ENCODE peak calls at places on chromosomes 4 and X, in eight cellular contexts. One of them, this sample, is unnamed.

GRCh38 chrX:101958139-101958538 is 26.3 kb upstream of the ZMAT1 start:
- DNase-seq in bronchial epithelial cell: peak
- DNase-seq in GM12865: no peak
- DNase-seq in tibial artery: no peak
- DNase-seq in IMR-90: peak
- DNase-seq in mucosa of descending colon: no peak
- DNase-seq in heart right ventricle: no peak
- DNase-seq in fibroblast of mammary gland: peak
- DNase-seq in this sample: no peak

GRCh38 chr4:128565565-128566186 is 243.8 kb upstream of the JADE1 start:
- DNase-seq in IMR-90: no peak
- DNase-seq in heart right ventricle: peak
- DNase-seq in fibroblast of mammary gland: peak
- DNase-seq in mucosa of descending colon: peak
- DNase-seq in tibial artery: no peak
- DNase-seq in bronchial epithelial cell: peak
- DNase-seq in GM12865: peak
- DNase-seq in this sample: peak

GRCh38 chr4:73707918-73708577 is 32.3 kb upstream of the CXCL8 start:
- DNase-seq in mucosa of descending colon: no peak
- DNase-seq in heart right ventricle: peak
- DNase-seq in GM12865: no peak
- DNase-seq in tibial artery: peak
- DNase-seq in IMR-90: peak
- DNase-seq in bronchial epithelial cell: peak
- DNase-seq in fibroblast of mammary gland: peak
- DNase-seq in this sample: no peak

GRCh38 chr4:185395255-185395955 is at the start of gene LRP2BP:
- DNase-seq in fibroblast of mammary gland: peak
- DNase-seq in IMR-90: no peak
- DNase-seq in GM12865: peak
- DNase-seq in heart right ventricle: no peak
- DNase-seq in mucosa of descending colon: no peak
- DNase-seq in bronchial epithelial cell: peak
- DNase-seq in tibial artery: no peak
- DNase-seq in this sample: no peak

GRCh38 chr4:187814737-187815465 is 180.7 kb upstream of the ZFP42 start:
- DNase-seq in bronchial epithelial cell: no peak
- DNase-seq in heart right ventricle: peak
- DNase-seq in mucosa of descending colon: peak
- DNase-seq in IMR-90: peak
- DNase-seq in GM12865: no peak
- DNase-seq in fibroblast of mammary gland: peak
- DNase-seq in tibial artery: no peak
- DNase-seq in this sample: no peak

GRCh38 chr4:76782837-76783236 is 115.1 kb downstream of the SOWAHB start:
- DNase-seq in GM12865: no peak
- DNase-seq in fibroblast of mammary gland: peak
- DNase-seq in tibial artery: no peak
- DNase-seq in IMR-90: peak
- DNase-seq in bronchial epithelial cell: peak
- DNase-seq in heart right ventricle: no peak
- DNase-seq in mucosa of descending colon: no peak
- DNase-seq in this sample: no peak

GRCh38 chr4:13840573-13841185 is 213.2 kb upstream of the BOD1L1 start:
- DNase-seq in tibial artery: no peak
- DNase-seq in heart right ventricle: no peak
- DNase-seq in GM12865: no peak
- DNase-seq in IMR-90: no peak
- DNase-seq in fibroblast of mammary gland: no peak
- DNase-seq in mucosa of descending colon: no peak
- DNase-seq in bronchial epithelial cell: no peak
- DNase-seq in this sample: no peak

GRCh38 chr4:138707746-138708145 is 307.8 kb upstream of the NOCT start:
- DNase-seq in fibroblast of mammary gland: peak
- DNase-seq in GM12865: no peak
- DNase-seq in tibial artery: no peak
- DNase-seq in mucosa of descending colon: no peak
- DNase-seq in heart right ventricle: no peak
- DNase-seq in IMR-90: peak
- DNase-seq in bronchial epithelial cell: no peak
- DNase-seq in this sample: no peak

GRCh38 chrX:56745019-56745418 is 16.0 kb downstream of the NBDY start:
- DNase-seq in fibroblast of mammary gland: peak
- DNase-seq in tibial artery: no peak
- DNase-seq in GM12865: no peak
- DNase-seq in heart right ventricle: no peak
- DNase-seq in IMR-90: peak
- DNase-seq in bronchial epithelial cell: peak
- DNase-seq in mucosa of descending colon: no peak
- DNase-seq in this sample: no peak

GRCh38 chrX:8841911-8842310 is 40.7 kb upstream of the FAM9A start:
- DNase-seq in tibial artery: no peak
- DNase-seq in heart right ventricle: no peak
- DNase-seq in fibroblast of mammary gland: no peak
- DNase-seq in mucosa of descending colon: no peak
- DNase-seq in GM12865: no peak
- DNase-seq in IMR-90: no peak
- DNase-seq in bronchial epithelial cell: no peak
- DNase-seq in this sample: no peak

GRCh38 chrX:29419774-29420553 is 795.4 kb upstream of the MAGEB2 start:
- DNase-seq in tibial artery: no peak
- DNase-seq in bronchial epithelial cell: peak
- DNase-seq in fibroblast of mammary gland: no peak
- DNase-seq in GM12865: peak
- DNase-seq in mucosa of descending colon: no peak
- DNase-seq in heart right ventricle: no peak
- DNase-seq in IMR-90: peak
- DNase-seq in this sample: no peak

GRCh38 chrX:46251755-46252154 is 293.5 kb downstream of the ZNF674 start:
- DNase-seq in bronchial epithelial cell: peak
- DNase-seq in heart right ventricle: no peak
- DNase-seq in fibroblast of mammary gland: peak
- DNase-seq in tibial artery: no peak
- DNase-seq in GM12865: no peak
- DNase-seq in IMR-90: peak
- DNase-seq in mucosa of descending colon: no peak
- DNase-seq in this sample: no peak

GRCh38 chr4:113094802-113095201 is 45.3 kb downstream of the ANK2 start:
- DNase-seq in IMR-90: no peak
- DNase-seq in fibroblast of mammary gland: peak
- DNase-seq in tibial artery: no peak
- DNase-seq in bronchial epithelial cell: peak
- DNase-seq in GM12865: peak
- DNase-seq in mucosa of descending colon: no peak
- DNase-seq in heart right ventricle: no peak
- DNase-seq in this sample: no peak

GRCh38 chrX:19805054-19805690 is 82.2 kb downstream of the SH3KBP1 start:
- DNase-seq in fibroblast of mammary gland: peak
- DNase-seq in mucosa of descending colon: no peak
- DNase-seq in GM12865: no peak
- DNase-seq in heart right ventricle: no peak
- DNase-seq in tibial artery: no peak
- DNase-seq in IMR-90: no peak
- DNase-seq in bronchial epithelial cell: no peak
- DNase-seq in this sample: no peak

GRCh38 chr4:141565379-141566089 is 70.8 kb upstream of the IL15 start:
- DNase-seq in fibroblast of mammary gland: no peak
- DNase-seq in bronchial epithelial cell: peak
- DNase-seq in tibial artery: no peak
- DNase-seq in mucosa of descending colon: no peak
- DNase-seq in heart right ventricle: no peak
- DNase-seq in IMR-90: peak
- DNase-seq in GM12865: no peak
- DNase-seq in this sample: no peak

DNA sequence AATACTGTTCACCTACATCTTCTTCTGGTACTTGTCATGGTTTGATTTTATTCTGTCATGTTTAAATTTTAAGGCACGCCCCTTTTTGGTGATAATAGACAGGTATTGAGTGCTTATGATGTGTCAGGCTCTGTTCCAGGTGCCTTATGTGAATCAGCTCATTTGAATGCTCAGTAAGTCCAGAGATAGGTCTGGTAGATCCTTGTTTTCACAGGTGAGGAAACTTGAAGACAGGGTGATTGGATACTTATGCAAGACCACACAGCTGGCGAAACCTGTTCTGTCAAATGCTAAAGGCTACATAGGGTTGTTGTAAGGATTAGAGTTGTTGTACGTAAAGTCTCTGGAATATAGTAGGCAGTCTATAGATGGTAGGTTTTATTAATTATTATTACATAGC is 9.6 kb upstream of the SLC25A14 start:
- DNase-seq in IMR-90: no peak
- DNase-seq in tibial artery: no peak
- DNase-seq in heart right ventricle: no peak
- DNase-seq in fibroblast of mammary gland: no peak
- DNase-seq in bronchial epithelial cell: peak
- DNase-seq in mucosa of descending colon: no peak
- DNase-seq in GM12865: no peak
- DNase-seq in this sample: no peak
- TF ChIP-seq CTCF in IMR-90: no peak
- TF ChIP-seq CTCF in tibial artery: no peak
- TF ChIP-seq CTCF in heart right ventricle: no peak
- TF ChIP-seq CTCF in fibroblast of mammary gland: no peak
- TF ChIP-seq CTCF in bronchial epithelial cell: no peak
- TF ChIP-seq CTCF in mucosa of descending colon: no peak
- TF ChIP-seq CTCF in GM12865: no peak
- TF ChIP-seq CTCF in this sample: no peak

GRCh38 chr4:15332377-15332776 is 95.5 kb upstream of the C1QTNF7 start:
- DNase-seq in bronchial epithelial cell: no peak
- DNase-seq in tibial artery: no peak
- DNase-seq in IMR-90: no peak
- DNase-seq in heart right ventricle: no peak
- DNase-seq in mucosa of descending colon: no peak
- DNase-seq in GM12865: no peak
- DNase-seq in fibroblast of mammary gland: no peak
- DNase-seq in this sample: no peak

GRCh38 chr4:15322016-15322415 is 105.8 kb upstream of the C1QTNF7 start:
- DNase-seq in IMR-90: no peak
- DNase-seq in GM12865: no peak
- DNase-seq in mucosa of descending colon: no peak
- DNase-seq in fibroblast of mammary gland: no peak
- DNase-seq in tibial artery: no peak
- DNase-seq in bronchial epithelial cell: no peak
- DNase-seq in heart right ventricle: no peak
- DNase-seq in this sample: no peak

GRCh38 chr4:15325987-15326386 is 101.8 kb upstream of the C1QTNF7 start:
- DNase-seq in mucosa of descending colon: no peak
- DNase-seq in bronchial epithelial cell: no peak
- DNase-seq in tibial artery: no peak
- DNase-seq in heart right ventricle: no peak
- DNase-seq in IMR-90: no peak
- DNase-seq in GM12865: no peak
- DNase-seq in fibroblast of mammary gland: no peak
- DNase-seq in this sample: no peak

GRCh38 chr4:15331930-15332329 is 95.9 kb upstream of the C1QTNF7 start:
- DNase-seq in heart right ventricle: no peak
- DNase-seq in tibial artery: no peak
- DNase-seq in mucosa of descending colon: no peak
- DNase-seq in fibroblast of mammary gland: no peak
- DNase-seq in IMR-90: no peak
- DNase-seq in GM12865: no peak
- DNase-seq in bronchial epithelial cell: no peak
- DNase-seq in this sample: no peak

DNA sequence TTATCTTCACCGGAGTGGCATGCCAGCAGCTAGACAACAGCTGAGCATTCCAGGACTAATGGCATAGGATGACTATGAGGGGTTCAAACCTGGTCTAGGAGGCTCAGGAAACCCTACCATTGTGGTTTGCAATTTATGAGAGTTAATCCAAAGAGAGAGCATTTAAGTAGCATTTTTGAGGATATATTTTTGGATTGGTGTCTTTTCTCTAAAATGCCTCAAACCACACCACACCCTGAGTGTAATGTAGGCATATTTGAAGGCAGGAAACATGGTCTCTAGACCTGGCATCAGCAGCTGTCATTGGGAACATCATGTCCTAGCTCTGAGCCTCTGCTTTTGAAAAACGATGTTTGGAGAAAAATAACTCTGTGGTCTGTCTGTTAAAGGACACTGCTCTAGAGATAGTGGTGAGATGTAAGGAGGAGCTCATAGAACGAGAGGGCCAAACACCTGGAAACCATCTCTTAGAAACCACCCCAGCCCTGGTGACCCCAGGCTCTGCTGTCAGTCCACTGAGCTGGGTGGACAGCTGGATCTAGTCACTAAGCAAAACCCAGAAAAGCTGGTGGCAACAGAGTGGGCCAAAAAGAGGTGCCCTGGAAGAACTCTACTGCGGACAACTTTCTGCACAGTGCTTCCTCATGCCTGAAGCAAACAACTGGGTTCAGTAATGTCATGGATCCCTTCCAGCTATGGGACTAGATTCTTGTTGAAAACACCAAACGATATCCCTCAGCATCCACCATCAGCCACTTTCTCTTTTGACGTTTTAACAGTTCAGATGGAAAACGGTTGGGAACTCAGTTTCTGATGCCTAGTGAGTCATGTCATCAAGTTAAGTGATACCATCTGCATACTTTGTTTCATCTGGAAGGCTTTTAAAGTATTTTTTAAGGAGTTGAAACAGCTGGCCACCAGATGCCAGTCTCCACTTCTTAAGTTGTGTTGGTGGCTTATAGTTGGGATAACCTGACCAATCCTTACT is 100.2 kb upstream of the C1QTNF7 start:
- DNase-seq in fibroblast of mammary gland: peak
- DNase-seq in mucosa of descending colon: no peak
- DNase-seq in tibial artery: no peak
- DNase-seq in IMR-90: peak
- DNase-seq in GM12865: no peak
- DNase-seq in heart right ventricle: no peak
- DNase-seq in bronchial epithelial cell: no peak
- DNase-seq in this sample: no peak
- TF ChIP-seq CTCF in fibroblast of mammary gland: no peak
- TF ChIP-seq CTCF in mucosa of descending colon: no peak
- TF ChIP-seq CTCF in tibial artery: no peak
- TF ChIP-seq CTCF in IMR-90: no peak
- TF ChIP-seq CTCF in GM12865: no peak
- TF ChIP-seq CTCF in heart right ventricle: no peak
- TF ChIP-seq CTCF in bronchial epithelial cell: no peak
- TF ChIP-seq CTCF in this sample: no peak

GRCh38 chrX:41137589-41137988 is 52.3 kb downstream of the USP9X start:
- DNase-seq in fibroblast of mammary gland: peak
- DNase-seq in GM12865: no peak
- DNase-seq in IMR-90: peak
- DNase-seq in tibial artery: no peak
- DNase-seq in mucosa of descending colon: no peak
- DNase-seq in heart right ventricle: no peak
- DNase-seq in bronchial epithelial cell: peak
- DNase-seq in this sample: no peak
- TF ChIP-seq CTCF in fibroblast of mammary gland: peak
- TF ChIP-seq CTCF in GM12865: peak
- TF ChIP-seq CTCF in IMR-90: peak
- TF ChIP-seq CTCF in tibial artery: no peak
- TF ChIP-seq CTCF in mucosa of descending colon: no peak
- TF ChIP-seq CTCF in heart right ventricle: peak
- TF ChIP-seq CTCF in bronchial epithelial cell: peak
- TF ChIP-seq CTCF in this sample: peak

GRCh38 chrX:72569786-72570185 is 2.9 kb downstream of the HDAC8 start:
- DNase-seq in mucosa of descending colon: no peak
- DNase-seq in fibroblast of mammary gland: peak
- DNase-seq in tibial artery: no peak
- DNase-seq in heart right ventricle: no peak
- DNase-seq in bronchial epithelial cell: peak
- DNase-seq in IMR-90: peak
- DNase-seq in GM12865: no peak
- DNase-seq in this sample: no peak
- TF ChIP-seq CTCF in mucosa of descending colon: no peak
- TF ChIP-seq CTCF in fibroblast of mammary gland: peak
- TF ChIP-seq CTCF in tibial artery: no peak
- TF ChIP-seq CTCF in heart right ventricle: no peak
- TF ChIP-seq CTCF in bronchial epithelial cell: peak
- TF ChIP-seq CTCF in IMR-90: peak
- TF ChIP-seq CTCF in GM12865: no peak
- TF ChIP-seq CTCF in this sample: no peak